ENCODE peak calls at places on chromosome 12, in nine cellular contexts. V, J, P, U, Z, K, E, H and Y are unnamed samples.

GRCh38 chr12:56122637-56123036 is 4.6 kb downstream of the ZC3H10 start:
- DNase-seq in V (no peak), J (no peak), P (no peak), U (no peak), Z (no peak), K (no peak), E (no peak), H (no peak), Y (no peak)

GRCh38 chr12:92472198-92472597 is 230.6 kb upstream of the PLEKHG7 start:
- DNase-seq in V (no peak), J (no peak), P (peak), U (no peak), Z (no peak), K (no peak), E (no peak), H (no peak), Y (no peak)

GRCh38 chr12:121240484-121241202 is 30.7 kb downstream of the P2RX4 start:
- DNase-seq in V (peak), J (peak), P (peak), U (no peak), Z (peak), K (no peak), E (peak), H (peak), Y (peak)

GRCh38 chr12:31280183-31280582 is 45.8 kb downstream of the SINHCAF start:
- DNase-seq in V (no peak), J (no peak), P (peak), U (no peak), Z (no peak), K (no peak), E (no peak), H (no peak), Y (no peak)

GRCh38 chr12:25585662-25586061 is 32.6 kb upstream of the LMNTD1 start:
- DNase-seq in V (no peak), J (no peak), P (peak), U (no peak), Z (no peak), K (no peak), E (no peak), H (no peak), Y (no peak)

GRCh38 chr12:105444809-105445102 is 114.3 kb downstream of the C12orf75 start:
- DNase-seq in V (no peak), J (no peak), P (peak), U (no peak), Z (no peak), K (no peak), E (no peak), H (no peak), Y (no peak)

GRCh38 chr12:77104792-77105191 is 39.4 kb upstream of the E2F7 start:
- DNase-seq in V (no peak), J (no peak), P (peak), U (no peak), Z (no peak), K (no peak), E (no peak), H (no peak), Y (no peak)

GRCh38 chr12:40010899-40011774 is 94.7 kb downstream of the SLC2A13 start:
- DNase-seq in V (no peak), J (peak), P (peak), U (peak), Z (peak), K (no peak), E (no peak), H (no peak), Y (no peak)

DNA sequence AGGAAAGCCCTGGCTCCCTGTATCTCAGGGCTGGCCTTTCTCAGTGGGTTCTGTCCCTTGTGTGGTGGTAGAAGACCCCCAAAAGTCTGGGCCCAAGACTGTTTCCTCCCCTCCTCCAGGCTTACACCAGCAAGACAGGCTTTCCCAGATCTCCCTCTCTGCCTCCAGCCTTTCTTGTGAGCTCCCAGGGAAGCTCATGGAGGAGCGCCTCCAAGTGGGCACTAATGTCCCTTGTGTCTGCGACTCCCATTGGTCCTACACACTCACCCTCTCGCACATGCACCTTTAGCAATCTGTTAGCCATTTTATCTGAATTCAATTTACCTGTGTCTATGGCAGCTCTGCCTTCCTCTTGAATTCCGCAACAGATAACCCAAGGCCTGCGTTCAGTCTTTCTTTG is 251.1 kb upstream of the CAND1 start:
- DNase-seq in V (no peak), J (peak), P (no peak), U (no peak), Z (no peak), K (no peak), E (no peak), H (no peak), Y (no peak)
- TF ChIP-seq CTCF in V (no peak), J (no peak), P (no peak), U (no peak), Z (no peak), K (no peak), E (no peak), H (no peak), Y (no peak)

GRCh38 chr12:111775205-111776193 is 8.8 kb downstream of the ALDH2 start:
- DNase-seq in V (peak), J (no peak), P (peak), U (no peak), Z (peak), K (peak), E (peak), H (peak), Y (peak)
- TF ChIP-seq CTCF in V (no peak), J (no peak), P (no peak), U (no peak), Z (no peak), K (no peak), E (no peak), H (no peak), Y (no peak)

GRCh38 chr12:2672863-2673262 is 121.9 kb upstream of the FKBP4 start:
- DNase-seq in V (no peak), J (no peak), P (no peak), U (no peak), Z (no peak), K (no peak), E (no peak), H (peak), Y (peak)

GRCh38 chr12:2675776-2676175 is 119.0 kb upstream of the FKBP4 start:
- DNase-seq in V (no peak), J (no peak), P (no peak), U (no peak), Z (no peak), K (no peak), E (no peak), H (no peak), Y (no peak)

GRCh38 chr12:2678416-2678815 is 116.4 kb upstream of the FKBP4 start:
- DNase-seq in V (no peak), J (no peak), P (no peak), U (no peak), Z (no peak), K (no peak), E (no peak), H (no peak), Y (peak)

GRCh38 chr12:2677142-2677880 is 117.5 kb upstream of the FKBP4 start:
- DNase-seq in V (peak), J (no peak), P (no peak), U (no peak), Z (no peak), K (no peak), E (no peak), H (no peak), Y (peak)

DNA sequence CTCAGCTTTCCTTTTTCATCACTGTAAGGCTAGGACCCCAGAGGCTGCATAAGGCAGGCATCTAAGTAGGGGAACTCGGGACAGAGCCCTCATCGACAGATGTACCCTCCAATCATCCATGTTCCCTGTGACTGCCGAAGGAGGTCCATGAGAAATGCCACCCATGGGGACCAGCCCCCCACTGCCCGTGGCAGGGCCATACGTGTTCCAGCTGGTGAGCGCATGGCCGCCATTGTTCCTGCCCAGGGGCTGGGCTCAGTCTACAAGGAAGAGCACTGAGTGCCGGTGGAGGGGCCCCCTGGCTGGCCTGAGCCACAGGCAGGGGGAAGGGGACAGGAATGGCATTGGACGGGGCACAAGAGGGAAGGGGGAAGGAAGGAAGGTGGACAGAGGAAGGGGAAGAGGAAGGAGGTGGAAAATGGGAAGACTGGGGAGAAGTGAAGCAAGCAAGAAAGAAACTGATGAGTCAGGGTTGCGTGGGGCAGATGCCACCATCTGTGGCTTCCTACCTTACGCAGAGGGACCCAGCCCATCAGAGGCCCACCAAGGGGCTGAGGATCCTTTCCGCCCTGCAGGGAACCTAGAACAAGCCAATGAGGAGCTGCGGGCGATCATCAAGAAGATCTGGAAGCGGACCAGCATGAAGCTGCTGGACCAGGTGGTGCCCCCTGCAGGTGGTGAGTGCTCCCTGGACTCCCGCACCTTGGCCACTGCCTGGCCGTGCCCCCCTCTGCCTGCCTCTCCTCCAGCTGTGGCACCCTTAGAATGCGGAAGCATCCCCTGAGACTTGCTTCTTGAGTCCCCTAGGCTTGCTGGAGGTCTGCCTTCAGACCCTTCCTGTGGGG is 120.6 kb upstream of the FKBP4 start:
- DNase-seq in V (no peak), J (peak), P (no peak), U (no peak), Z (no peak), K (no peak), E (no peak), H (no peak), Y (peak)
- TF ChIP-seq CTCF in V (no peak), J (peak), P (no peak), U (peak), Z (no peak), K (peak), E (no peak), H (no peak), Y (no peak)

DNA sequence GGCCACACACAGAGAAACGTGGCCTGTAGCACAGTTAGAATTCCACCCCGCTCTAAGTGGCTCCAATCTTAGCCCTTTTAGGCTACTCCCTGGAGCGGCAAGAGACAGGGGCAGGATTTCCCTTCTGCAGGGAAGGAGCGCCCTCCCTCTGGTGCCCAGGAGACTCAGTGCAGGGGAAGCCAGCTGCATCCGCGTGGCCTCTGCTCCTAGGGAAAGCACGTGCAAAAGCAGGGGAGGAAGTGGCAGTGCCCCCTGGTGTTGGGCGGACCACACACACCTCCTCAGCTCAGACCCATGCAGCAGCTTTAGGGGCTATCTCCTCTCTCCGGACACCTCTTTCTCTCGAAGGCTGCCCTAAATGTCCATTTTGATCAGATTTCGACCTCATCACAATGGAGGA is 50.0 kb downstream of the SPRING1 start:
- DNase-seq in V (peak), J (peak), P (peak), U (no peak), Z (peak), K (no peak), E (peak), H (peak), Y (no peak)
- TF ChIP-seq CTCF in V (peak), J (peak), P (peak), U (peak), Z (peak), K (peak), E (peak), H (peak), Y (no peak)

GRCh38 chr12:29611906-29612305 is 114.4 kb upstream of the OVCH1 start:
- DNase-seq in V (no peak), J (no peak), P (peak), U (no peak), Z (no peak), K (peak), E (no peak), H (no peak), Y (no peak)
- TF ChIP-seq CTCF in V (no peak), J (no peak), P (no peak), U (no peak), Z (no peak), K (no peak), E (no peak), H (no peak), Y (no peak)